ENCODE peak calls at places on chromosomes 11 and 22, in seven cellular contexts. One of them, this sample, is unnamed.

GRCh38 chr22:19122752-19123492 is 710 bp upstream of the DGCR2 start:
- DNase-seq in body of pancreas: peak
- DNase-seq in astrocyte of the spinal cord: no peak
- DNase-seq in mucosa of descending colon: no peak
- DNase-seq in upper lobe of right lung: no peak
- DNase-seq in IMR-90: peak
- DNase-seq in GM12865: no peak
- DNase-seq in this sample: no peak

GRCh38 chr22:46381142-46381541 is 45.6 kb downstream of the TRMU start:
- DNase-seq in IMR-90: peak
- DNase-seq in mucosa of descending colon: no peak
- DNase-seq in upper lobe of right lung: no peak
- DNase-seq in astrocyte of the spinal cord: no peak
- DNase-seq in body of pancreas: no peak
- DNase-seq in GM12865: no peak
- DNase-seq in this sample: peak

GRCh38 chr11:74417860-74418508 is 19.8 kb upstream of the PGM2L1 start:
- DNase-seq in GM12865: no peak
- DNase-seq in mucosa of descending colon: no peak
- DNase-seq in body of pancreas: no peak
- DNase-seq in astrocyte of the spinal cord: no peak
- DNase-seq in IMR-90: peak
- DNase-seq in upper lobe of right lung: no peak
- DNase-seq in this sample: peak

GRCh38 chr11:79078999-79079398 is 361.8 kb downstream of the TENM4 start:
- DNase-seq in mucosa of descending colon: no peak
- DNase-seq in body of pancreas: peak
- DNase-seq in GM12865: no peak
- DNase-seq in astrocyte of the spinal cord: no peak
- DNase-seq in IMR-90: no peak
- DNase-seq in upper lobe of right lung: no peak
- DNase-seq in this sample: no peak

GRCh38 chr11:73652046-73652730 is 5.8 kb downstream of the PLEKHB1 start:
- DNase-seq in body of pancreas: peak
- DNase-seq in GM12865: no peak
- DNase-seq in astrocyte of the spinal cord: no peak
- DNase-seq in IMR-90: no peak
- DNase-seq in upper lobe of right lung: peak
- DNase-seq in mucosa of descending colon: no peak
- DNase-seq in this sample: no peak

GRCh38 chr22:45192701-45193187 is 29.0 kb downstream of the NUP50 start:
- DNase-seq in GM12865: no peak
- DNase-seq in upper lobe of right lung: no peak
- DNase-seq in astrocyte of the spinal cord: no peak
- DNase-seq in mucosa of descending colon: no peak
- DNase-seq in IMR-90: no peak
- DNase-seq in body of pancreas: no peak
- DNase-seq in this sample: no peak

GRCh38 chr11:80860632-80861031 is 1419.8 kb upstream of the TENM4 start:
- DNase-seq in upper lobe of right lung: no peak
- DNase-seq in mucosa of descending colon: no peak
- DNase-seq in GM12865: no peak
- DNase-seq in body of pancreas: no peak
- DNase-seq in astrocyte of the spinal cord: peak
- DNase-seq in IMR-90: no peak
- DNase-seq in this sample: peak

GRCh38 chr22:30947163-30947820 is 21.3 kb downstream of the MORC2 start:
- DNase-seq in upper lobe of right lung: no peak
- DNase-seq in astrocyte of the spinal cord: no peak
- DNase-seq in body of pancreas: no peak
- DNase-seq in IMR-90: no peak
- DNase-seq in GM12865: no peak
- DNase-seq in mucosa of descending colon: peak
- DNase-seq in this sample: peak

GRCh38 chr22:24330636-24331035 is 60.0 kb downstream of the SPECC1L start:
- DNase-seq in mucosa of descending colon: no peak
- DNase-seq in astrocyte of the spinal cord: no peak
- DNase-seq in GM12865: no peak
- DNase-seq in body of pancreas: no peak
- DNase-seq in IMR-90: no peak
- DNase-seq in upper lobe of right lung: no peak
- DNase-seq in this sample: no peak

GRCh38 chr22:50031189-50032091 is 18.9 kb upstream of the IL17REL start:
- DNase-seq in mucosa of descending colon: no peak
- DNase-seq in body of pancreas: no peak
- DNase-seq in IMR-90: no peak
- DNase-seq in astrocyte of the spinal cord: no peak
- DNase-seq in upper lobe of right lung: peak
- DNase-seq in GM12865: no peak
- DNase-seq in this sample: no peak

GRCh38 chr11:19656140-19656541 is 56.5 kb upstream of the NAV2 start:
- DNase-seq in mucosa of descending colon: no peak
- DNase-seq in GM12865: no peak
- DNase-seq in astrocyte of the spinal cord: no peak
- DNase-seq in IMR-90: no peak
- DNase-seq in body of pancreas: no peak
- DNase-seq in upper lobe of right lung: no peak
- DNase-seq in this sample: no peak

GRCh38 chr11:108698844-108699642 is 34.2 kb downstream of the DDX10 start:
- DNase-seq in upper lobe of right lung: no peak
- DNase-seq in IMR-90: no peak
- DNase-seq in body of pancreas: no peak
- DNase-seq in mucosa of descending colon: no peak
- DNase-seq in astrocyte of the spinal cord: no peak
- DNase-seq in GM12865: peak
- DNase-seq in this sample: peak

GRCh38 chr11:35725880-35726279 is 63.3 kb downstream of the TRIM44 start:
- DNase-seq in body of pancreas: no peak
- DNase-seq in mucosa of descending colon: no peak
- DNase-seq in upper lobe of right lung: no peak
- DNase-seq in IMR-90: peak
- DNase-seq in GM12865: no peak
- DNase-seq in astrocyte of the spinal cord: peak
- DNase-seq in this sample: peak

GRCh38 chr11:86288776-86289507 is 13.1 kb upstream of the HIKESHI start:
- DNase-seq in upper lobe of right lung: no peak
- DNase-seq in astrocyte of the spinal cord: no peak
- DNase-seq in GM12865: peak
- DNase-seq in mucosa of descending colon: no peak
- DNase-seq in body of pancreas: no peak
- DNase-seq in IMR-90: no peak
- DNase-seq in this sample: no peak

GRCh38 chr22:27462190-27462589 is 339.4 kb downstream of the MN1 start:
- DNase-seq in upper lobe of right lung: no peak
- DNase-seq in body of pancreas: no peak
- DNase-seq in IMR-90: no peak
- DNase-seq in astrocyte of the spinal cord: peak
- DNase-seq in mucosa of descending colon: no peak
- DNase-seq in GM12865: no peak
- DNase-seq in this sample: no peak

GRCh38 chr11:124865902-124866851 is 945 bp downstream of the ROBO3 start:
- DNase-seq in mucosa of descending colon: peak
- DNase-seq in upper lobe of right lung: no peak
- DNase-seq in IMR-90: peak
- DNase-seq in astrocyte of the spinal cord: peak
- DNase-seq in GM12865: peak
- DNase-seq in body of pancreas: no peak
- DNase-seq in this sample: peak

GRCh38 chr11:17630936-17631335 is 83.9 kb downstream of the OTOG start:
- DNase-seq in IMR-90: no peak
- DNase-seq in GM12865: no peak
- DNase-seq in upper lobe of right lung: no peak
- DNase-seq in body of pancreas: no peak
- DNase-seq in mucosa of descending colon: no peak
- DNase-seq in astrocyte of the spinal cord: no peak
- DNase-seq in this sample: no peak

GRCh38 chr11:35180311-35181233 is 41.6 kb downstream of the CD44 start:
- DNase-seq in body of pancreas: no peak
- DNase-seq in GM12865: no peak
- DNase-seq in mucosa of descending colon: no peak
- DNase-seq in IMR-90: peak
- DNase-seq in astrocyte of the spinal cord: peak
- DNase-seq in upper lobe of right lung: no peak
- DNase-seq in this sample: no peak

GRCh38 chr11:16853859-16854258 is 115.4 kb downstream of the C11orf58 start:
- DNase-seq in body of pancreas: no peak
- DNase-seq in IMR-90: no peak
- DNase-seq in mucosa of descending colon: no peak
- DNase-seq in GM12865: no peak
- DNase-seq in astrocyte of the spinal cord: no peak
- DNase-seq in upper lobe of right lung: no peak
- DNase-seq in this sample: no peak

GRCh38 chr22:24060375-24060788 is 49.3 kb downstream of the CABIN1 start:
- DNase-seq in astrocyte of the spinal cord: peak
- DNase-seq in GM12865: no peak
- DNase-seq in upper lobe of right lung: no peak
- DNase-seq in IMR-90: peak
- DNase-seq in mucosa of descending colon: no peak
- DNase-seq in body of pancreas: peak
- DNase-seq in this sample: peak

GRCh38 chr11:16291729-16292128 is 64.6 kb downstream of the SOX6 start:
- DNase-seq in astrocyte of the spinal cord: no peak
- DNase-seq in GM12865: no peak
- DNase-seq in upper lobe of right lung: no peak
- DNase-seq in IMR-90: no peak
- DNase-seq in mucosa of descending colon: no peak
- DNase-seq in body of pancreas: no peak
- DNase-seq in this sample: no peak

GRCh38 chr11:133082851-133083488 is 449.3 kb downstream of the OPCML start:
- DNase-seq in IMR-90: peak
- DNase-seq in GM12865: peak
- DNase-seq in body of pancreas: peak
- DNase-seq in astrocyte of the spinal cord: peak
- DNase-seq in upper lobe of right lung: peak
- DNase-seq in mucosa of descending colon: peak
- DNase-seq in this sample: no peak

GRCh38 chr11:88303037-88303436 is 34.5 kb downstream of the CTSC start:
- DNase-seq in IMR-90: no peak
- DNase-seq in astrocyte of the spinal cord: no peak
- DNase-seq in GM12865: peak
- DNase-seq in body of pancreas: no peak
- DNase-seq in mucosa of descending colon: no peak
- DNase-seq in upper lobe of right lung: no peak
- DNase-seq in this sample: no peak

GRCh38 chr11:115630109-115630700 is 126.0 kb upstream of the CADM1 start:
- DNase-seq in upper lobe of right lung: no peak
- DNase-seq in mucosa of descending colon: no peak
- DNase-seq in GM12865: no peak
- DNase-seq in body of pancreas: no peak
- DNase-seq in IMR-90: no peak
- DNase-seq in astrocyte of the spinal cord: no peak
- DNase-seq in this sample: no peak

GRCh38 chr11:37657645-37658044 is 1059.6 kb upstream of the RAG2 start:
- DNase-seq in mucosa of descending colon: no peak
- DNase-seq in upper lobe of right lung: no peak
- DNase-seq in GM12865: no peak
- DNase-seq in astrocyte of the spinal cord: peak
- DNase-seq in body of pancreas: no peak
- DNase-seq in IMR-90: peak
- DNase-seq in this sample: peak
- TF ChIP-seq CTCF in mucosa of descending colon: no peak
- TF ChIP-seq CTCF in upper lobe of right lung: peak
- TF ChIP-seq CTCF in GM12865: no peak
- TF ChIP-seq CTCF in astrocyte of the spinal cord: peak
- TF ChIP-seq CTCF in body of pancreas: no peak
- TF ChIP-seq CTCF in IMR-90: peak
- TF ChIP-seq CTCF in this sample: peak

GRCh38 chr11:43712676-43713075 is 32.1 kb downstream of the HSD17B12 start:
- DNase-seq in body of pancreas: no peak
- DNase-seq in IMR-90: peak
- DNase-seq in GM12865: no peak
- DNase-seq in upper lobe of right lung: no peak
- DNase-seq in mucosa of descending colon: no peak
- DNase-seq in astrocyte of the spinal cord: peak
- DNase-seq in this sample: no peak

GRCh38 chr11:43709689-43710088 is 29.2 kb downstream of the HSD17B12 start:
- DNase-seq in mucosa of descending colon: no peak
- DNase-seq in IMR-90: no peak
- DNase-seq in body of pancreas: no peak
- DNase-seq in GM12865: no peak
- DNase-seq in astrocyte of the spinal cord: no peak
- DNase-seq in upper lobe of right lung: no peak
- DNase-seq in this sample: no peak

GRCh38 chr11:43706631-43707030 is 26.1 kb downstream of the HSD17B12 start:
- DNase-seq in body of pancreas: no peak
- DNase-seq in upper lobe of right lung: no peak
- DNase-seq in GM12865: no peak
- DNase-seq in mucosa of descending colon: no peak
- DNase-seq in astrocyte of the spinal cord: no peak
- DNase-seq in IMR-90: no peak
- DNase-seq in this sample: no peak

GRCh38 chr11:43708776-43709175 is 28.2 kb downstream of the HSD17B12 start:
- DNase-seq in mucosa of descending colon: no peak
- DNase-seq in body of pancreas: no peak
- DNase-seq in astrocyte of the spinal cord: no peak
- DNase-seq in upper lobe of right lung: no peak
- DNase-seq in IMR-90: no peak
- DNase-seq in GM12865: no peak
- DNase-seq in this sample: no peak
- TF ChIP-seq CTCF in mucosa of descending colon: no peak
- TF ChIP-seq CTCF in body of pancreas: peak
- TF ChIP-seq CTCF in astrocyte of the spinal cord: peak
- TF ChIP-seq CTCF in upper lobe of right lung: peak
- TF ChIP-seq CTCF in IMR-90: peak
- TF ChIP-seq CTCF in GM12865: no peak
- TF ChIP-seq CTCF in this sample: peak

DNA sequence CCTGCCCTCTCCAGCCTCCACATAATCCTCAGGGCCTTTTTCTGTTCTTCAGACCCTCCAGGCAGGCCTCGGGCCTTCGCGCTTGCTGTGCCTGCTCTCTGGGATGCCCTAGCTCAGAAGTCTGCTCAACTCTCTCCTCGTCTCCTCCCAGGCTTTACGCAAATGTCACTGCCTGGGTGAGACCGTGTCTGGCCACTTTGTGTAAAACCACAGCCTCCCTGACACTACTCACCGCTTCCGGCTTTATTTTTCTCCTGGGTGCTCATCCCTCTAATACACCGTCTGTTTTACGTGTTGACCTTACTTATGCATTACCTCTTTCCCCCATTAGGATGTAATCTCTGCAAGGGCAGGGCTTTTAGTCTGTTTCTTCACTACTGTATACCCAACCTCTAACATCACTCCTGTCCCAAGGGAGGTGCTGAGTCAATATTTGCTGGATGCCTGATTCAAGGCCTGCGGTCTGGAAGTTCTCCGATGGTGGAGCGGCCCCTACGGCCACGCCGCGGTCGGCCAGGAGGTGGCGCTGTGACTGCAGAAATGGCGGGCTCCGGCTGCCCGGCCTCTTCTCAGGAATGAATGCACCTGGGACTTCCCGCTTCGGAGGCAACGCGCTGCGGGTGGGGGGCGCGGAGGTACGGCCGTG is 58.2 kb upstream of the THY1 start:
- DNase-seq in GM12865: peak
- DNase-seq in astrocyte of the spinal cord: peak
- DNase-seq in upper lobe of right lung: peak
- DNase-seq in mucosa of descending colon: peak
- DNase-seq in IMR-90: peak
- DNase-seq in body of pancreas: peak
- DNase-seq in this sample: peak
- TF ChIP-seq CTCF in GM12865: peak
- TF ChIP-seq CTCF in astrocyte of the spinal cord: peak
- TF ChIP-seq CTCF in upper lobe of right lung: peak
- TF ChIP-seq CTCF in mucosa of descending colon: peak
- TF ChIP-seq CTCF in IMR-90: peak
- TF ChIP-seq CTCF in body of pancreas: peak
- TF ChIP-seq CTCF in this sample: peak

GRCh38 chr11:64848779-64849599 is 4.5 kb upstream of the CDC42BPG start:
- DNase-seq in upper lobe of right lung: no peak
- DNase-seq in astrocyte of the spinal cord: no peak
- DNase-seq in GM12865: peak
- DNase-seq in mucosa of descending colon: peak
- DNase-seq in IMR-90: no peak
- DNase-seq in body of pancreas: peak
- DNase-seq in this sample: no peak
- TF ChIP-seq CTCF in upper lobe of right lung: no peak
- TF ChIP-seq CTCF in astrocyte of the spinal cord: peak
- TF ChIP-seq CTCF in GM12865: no peak
- TF ChIP-seq CTCF in mucosa of descending colon: no peak
- TF ChIP-seq CTCF in IMR-90: no peak
- TF ChIP-seq CTCF in body of pancreas: peak
- TF ChIP-seq CTCF in this sample: no peak

This sample was measured in bronchial epithelial cell.